ENCODE peak calls at places on chromosomes 3 and 15, in four cellular contexts. One of them, this sample, is unnamed.

GRCh38 chr3:172140499-172141391 is 101.4 kb downstream of the FNDC3B start:
- DNase-seq in endodermal cell: no peak
- DNase-seq in choroid plexus epithelial cell: peak; percentile 99
- DNase-seq in body of pancreas: peak; percentile 76
- DNase-seq in this sample: no peak

GRCh38 chr3:35970793-35971192 is 331.5 kb downstream of the ARPP21 start:
- DNase-seq in endodermal cell: no peak
- DNase-seq in body of pancreas: no peak
- DNase-seq in choroid plexus epithelial cell: no peak
- DNase-seq in this sample: no peak

GRCh38 chr15:101001796-101002195 is 82.6 kb downstream of the LRRK1 start:
- DNase-seq in body of pancreas: no peak
- DNase-seq in choroid plexus epithelial cell: no peak
- DNase-seq in endodermal cell: no peak
- DNase-seq in this sample: no peak

GRCh38 chr3:60674870-60675269 is 576.4 kb downstream of the FHIT start:
- DNase-seq in endodermal cell: no peak
- DNase-seq in choroid plexus epithelial cell: no peak
- DNase-seq in body of pancreas: no peak
- DNase-seq in this sample: no peak

GRCh38 chr3:169390310-169390731 is 273.2 kb downstream of the MECOM start:
- DNase-seq in choroid plexus epithelial cell: peak; percentile 31
- DNase-seq in body of pancreas: peak; percentile 30
- DNase-seq in endodermal cell: no peak
- DNase-seq in this sample: no peak

GRCh38 chr15:75649045-75649761 is 1.5 kb downstream of the SNX33 start:
- DNase-seq in endodermal cell: no peak
- DNase-seq in body of pancreas: no peak
- DNase-seq in choroid plexus epithelial cell: no peak
- DNase-seq in this sample: no peak

GRCh38 chr3:15470261-15470660 is 42.9 kb downstream of the EAF1 start:
- DNase-seq in endodermal cell: peak; percentile 81
- DNase-seq in choroid plexus epithelial cell: no peak
- DNase-seq in body of pancreas: no peak
- DNase-seq in this sample: no peak

GRCh38 chr3:10762116-10762515 is 53.9 kb upstream of the SLC6A11 start:
- DNase-seq in body of pancreas: no peak
- DNase-seq in choroid plexus epithelial cell: no peak
- DNase-seq in endodermal cell: no peak
- DNase-seq in this sample: no peak

GRCh38 chr15:92510163-92510882 is 116.6 kb downstream of the ST8SIA2 start:
- DNase-seq in choroid plexus epithelial cell: no peak
- DNase-seq in endodermal cell: peak; percentile 67
- DNase-seq in body of pancreas: no peak
- DNase-seq in this sample: no peak

GRCh38 chr15:40029979-40030893 is 8.7 kb downstream of the SRP14 start:
- DNase-seq in choroid plexus epithelial cell: peak; percentile 63
- DNase-seq in body of pancreas: no peak
- DNase-seq in endodermal cell: peak; percentile 84
- DNase-seq in this sample: no peak

GRCh38 chr3:52245322-52246263 is at the start of gene PPM1M:
- DNase-seq in endodermal cell: peak; percentile 88
- DNase-seq in body of pancreas: peak; percentile 49
- DNase-seq in choroid plexus epithelial cell: peak; percentile 50
- DNase-seq in this sample: peak; percentile 67

GRCh38 chr15:62875626-62876021 is 166.9 kb upstream of the TPM1 start:
- DNase-seq in body of pancreas: no peak
- DNase-seq in choroid plexus epithelial cell: no peak
- DNase-seq in endodermal cell: peak; percentile 29
- DNase-seq in this sample: no peak

GRCh38 chr15:47553933-47554332 is 163.4 kb upstream of the SEMA6D start:
- DNase-seq in body of pancreas: no peak
- DNase-seq in choroid plexus epithelial cell: no peak
- DNase-seq in endodermal cell: no peak
- DNase-seq in this sample: no peak

GRCh38 chr15:47548986-47549385 is 168.3 kb upstream of the SEMA6D start:
- DNase-seq in choroid plexus epithelial cell: no peak
- DNase-seq in body of pancreas: no peak
- DNase-seq in endodermal cell: peak; percentile 67
- DNase-seq in this sample: no peak

GRCh38 chr15:47551079-47551478 is 166.2 kb upstream of the SEMA6D start:
- DNase-seq in body of pancreas: no peak
- DNase-seq in choroid plexus epithelial cell: peak; percentile 23
- DNase-seq in endodermal cell: peak; percentile 67
- DNase-seq in this sample: no peak

GRCh38 chr15:47551559-47551958 is 165.7 kb upstream of the SEMA6D start:
- DNase-seq in endodermal cell: no peak
- DNase-seq in choroid plexus epithelial cell: no peak
- DNase-seq in body of pancreas: no peak
- DNase-seq in this sample: no peak

GRCh38 chr15:47552978-47553608 is 164.2 kb upstream of the SEMA6D start:
- DNase-seq in choroid plexus epithelial cell: no peak
- DNase-seq in endodermal cell: no peak
- DNase-seq in body of pancreas: no peak
- DNase-seq in this sample: no peak
- TF ChIP-seq CTCF in choroid plexus epithelial cell: no peak
- TF ChIP-seq CTCF in endodermal cell: no peak
- TF ChIP-seq CTCF in body of pancreas: no peak
- TF ChIP-seq CTCF in this sample: no peak

DNA sequence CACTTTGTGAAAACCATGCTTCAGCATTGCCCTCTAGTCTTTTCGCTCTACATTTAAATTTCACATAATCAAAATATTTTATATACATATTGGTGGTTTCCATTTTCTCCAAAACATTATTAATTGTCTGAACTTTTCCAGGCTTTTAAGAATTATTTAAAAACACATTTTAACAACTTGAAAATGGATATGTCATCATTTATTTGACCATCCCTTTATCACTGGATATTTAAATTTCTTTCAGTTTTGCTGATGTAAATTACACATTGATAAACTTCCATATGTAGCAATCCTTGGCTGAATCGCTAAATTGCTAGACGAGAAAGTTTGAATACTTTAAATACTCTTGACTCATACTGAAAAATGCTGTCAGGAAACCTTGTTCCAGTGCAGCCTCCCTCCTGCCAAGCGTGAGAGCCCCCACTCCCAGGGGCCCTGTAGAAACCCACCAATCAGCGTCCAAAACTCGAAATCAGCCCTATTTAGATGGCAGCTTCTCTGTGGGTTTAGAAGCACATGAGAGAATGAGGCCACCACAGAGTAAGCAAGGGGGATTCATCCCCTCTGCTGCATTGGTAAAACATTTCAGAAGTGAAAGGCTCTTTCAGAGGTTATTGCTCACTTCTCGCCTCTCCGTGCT is 145.9 kb downstream of the ATP10A start:
- DNase-seq in body of pancreas: no peak
- DNase-seq in endodermal cell: peak; percentile 25
- DNase-seq in choroid plexus epithelial cell: no peak
- DNase-seq in this sample: no peak
- TF ChIP-seq CTCF in body of pancreas: no peak
- TF ChIP-seq CTCF in endodermal cell: no peak
- TF ChIP-seq CTCF in choroid plexus epithelial cell: no peak
- TF ChIP-seq CTCF in this sample: no peak

GRCh38 chr15:51917493-51917892 is 54.1 kb downstream of the LEO1 start:
- DNase-seq in endodermal cell: peak; percentile 80
- DNase-seq in choroid plexus epithelial cell: peak; percentile 61
- DNase-seq in body of pancreas: peak; percentile 6
- DNase-seq in this sample: no peak
- TF ChIP-seq CTCF in endodermal cell: peak; percentile 77
- TF ChIP-seq CTCF in choroid plexus epithelial cell: peak; percentile 65
- TF ChIP-seq CTCF in body of pancreas: no peak
- TF ChIP-seq CTCF in this sample: no peak

GRCh38 chr15:78177447-78177873 is 28.3 kb downstream of the IDH3A start:
- DNase-seq in choroid plexus epithelial cell: peak; percentile 38
- DNase-seq in body of pancreas: peak; percentile 30
- DNase-seq in endodermal cell: peak; percentile 94
- DNase-seq in this sample: no peak
- TF ChIP-seq CTCF in choroid plexus epithelial cell: peak; percentile 84
- TF ChIP-seq CTCF in body of pancreas: peak; percentile 46
- TF ChIP-seq CTCF in endodermal cell: peak; percentile 89
- TF ChIP-seq CTCF in this sample: no peak

DNA sequence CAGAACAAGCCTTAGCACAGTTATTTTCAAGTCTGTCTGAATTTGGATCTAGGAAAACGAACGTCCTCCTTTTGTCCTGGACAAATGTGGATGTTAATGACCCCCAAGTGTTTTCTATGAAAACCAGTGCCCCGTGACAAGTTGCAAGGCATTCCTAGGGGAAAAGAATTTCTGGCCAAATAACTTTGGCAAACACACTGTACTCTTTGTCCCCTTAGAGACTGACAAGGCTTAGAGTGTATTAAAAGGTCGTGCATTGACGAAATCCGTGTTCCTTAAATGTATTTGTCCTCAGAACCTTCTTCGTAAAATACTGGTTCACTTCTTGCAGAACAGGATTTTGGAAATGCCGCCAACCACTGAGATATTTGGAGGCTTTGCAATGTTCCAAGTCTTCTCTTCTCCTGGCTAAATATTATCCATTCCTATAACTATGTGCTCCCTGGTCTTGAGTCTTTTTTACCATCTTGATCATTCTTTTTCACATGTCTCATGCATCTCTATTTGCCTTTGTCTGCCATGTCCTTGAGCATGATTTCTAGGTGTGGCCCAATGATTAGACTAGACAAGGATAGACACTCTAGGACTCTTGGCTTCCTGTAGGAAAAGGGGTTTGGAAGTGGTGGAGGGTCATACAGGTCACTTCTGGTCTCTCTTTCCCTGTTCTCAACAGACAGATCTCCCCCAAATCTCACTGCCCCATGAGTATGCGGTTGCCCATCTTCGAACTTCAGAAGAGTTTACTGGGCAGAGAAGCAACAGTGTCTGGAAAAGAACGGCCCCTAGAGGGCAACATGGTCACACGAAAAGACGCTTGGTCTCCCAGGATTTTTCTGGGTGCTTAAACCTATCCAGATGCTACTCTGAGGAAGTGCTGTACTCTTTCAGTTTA is 117.5 kb downstream of the EDEM1 start:
- DNase-seq in endodermal cell: peak; percentile 87
- DNase-seq in body of pancreas: peak; percentile 66
- DNase-seq in choroid plexus epithelial cell: peak; percentile 67
- DNase-seq in this sample: peak; percentile 15
- TF ChIP-seq CTCF in endodermal cell: peak; percentile 91
- TF ChIP-seq CTCF in body of pancreas: peak; percentile 66
- TF ChIP-seq CTCF in choroid plexus epithelial cell: peak; percentile 77
- TF ChIP-seq CTCF in this sample: no peak

This sample was measured in ovary.